ENCODE peak calls at places on chromosomes 11 and 22, in seven cellular contexts. One of them, this sample, is unnamed.

GRCh38 chr11:2102132-2102882 is 36.9 kb downstream of the IGF2 start:
- DNase-seq in fibroblast of lung: no peak
- DNase-seq in upper lobe of right lung: no peak
- DNase-seq in psoas muscle: peak
- DNase-seq in brain microvascular endothelial cell: no peak
- DNase-seq in fibroblast of mammary gland: no peak
- DNase-seq in astrocyte of the cerebellum: no peak
- DNase-seq in this sample: no peak

GRCh38 chr11:1918436-1919315 is 827 bp upstream of the TNNT3 start:
- DNase-seq in fibroblast of lung: no peak
- DNase-seq in upper lobe of right lung: no peak
- DNase-seq in psoas muscle: peak
- DNase-seq in brain microvascular endothelial cell: no peak
- DNase-seq in fibroblast of mammary gland: no peak
- DNase-seq in astrocyte of the cerebellum: no peak
- DNase-seq in this sample: no peak

GRCh38 chr22:26615149-26615548 is 2.7 kb downstream of the CRYBB1 start:
- DNase-seq in fibroblast of lung: no peak
- DNase-seq in upper lobe of right lung: no peak
- DNase-seq in psoas muscle: no peak
- DNase-seq in brain microvascular endothelial cell: no peak
- DNase-seq in fibroblast of mammary gland: no peak
- DNase-seq in astrocyte of the cerebellum: no peak
- DNase-seq in this sample: no peak

GRCh38 chr22:31776231-31776630 is 22.4 kb downstream of the DEPDC5 start:
- DNase-seq in fibroblast of lung: no peak
- DNase-seq in upper lobe of right lung: no peak
- DNase-seq in psoas muscle: no peak
- DNase-seq in brain microvascular endothelial cell: no peak
- DNase-seq in fibroblast of mammary gland: no peak
- DNase-seq in astrocyte of the cerebellum: no peak
- DNase-seq in this sample: no peak

GRCh38 chr11:120208012-120208441 is 2.8 kb upstream of the OAF start:
- DNase-seq in fibroblast of lung: no peak
- DNase-seq in upper lobe of right lung: no peak
- DNase-seq in psoas muscle: no peak
- DNase-seq in brain microvascular endothelial cell: no peak
- DNase-seq in fibroblast of mammary gland: no peak
- DNase-seq in astrocyte of the cerebellum: no peak
- DNase-seq in this sample: no peak

GRCh38 chr22:49325531-49326395 is 501.9 kb downstream of the BRD1 start:
- DNase-seq in fibroblast of lung: no peak
- DNase-seq in upper lobe of right lung: peak
- DNase-seq in psoas muscle: peak
- DNase-seq in brain microvascular endothelial cell: no peak
- DNase-seq in fibroblast of mammary gland: no peak
- DNase-seq in astrocyte of the cerebellum: no peak
- DNase-seq in this sample: no peak

GRCh38 chr11:67463680-67464410 is 5.2 kb downstream of the TMEM134 start:
- DNase-seq in fibroblast of lung: peak
- DNase-seq in upper lobe of right lung: peak
- DNase-seq in psoas muscle: peak
- DNase-seq in brain microvascular endothelial cell: peak
- DNase-seq in fibroblast of mammary gland: no peak
- DNase-seq in astrocyte of the cerebellum: no peak
- DNase-seq in this sample: no peak

GRCh38 chr11:44607324-44607962 is 42.0 kb downstream of the CD82 start:
- DNase-seq in fibroblast of lung: peak
- DNase-seq in upper lobe of right lung: no peak
- DNase-seq in psoas muscle: no peak
- DNase-seq in brain microvascular endothelial cell: no peak
- DNase-seq in fibroblast of mammary gland: peak
- DNase-seq in astrocyte of the cerebellum: no peak
- DNase-seq in this sample: peak

GRCh38 chr11:74749127-74749964 is 697 bp downstream of the RNF169 start:
- DNase-seq in fibroblast of lung: peak
- DNase-seq in upper lobe of right lung: peak
- DNase-seq in psoas muscle: peak
- DNase-seq in brain microvascular endothelial cell: peak
- DNase-seq in fibroblast of mammary gland: peak
- DNase-seq in astrocyte of the cerebellum: no peak
- DNase-seq in this sample: peak

GRCh38 chr11:3058753-3059664 is 1.8 kb upstream of the CARS1 start:
- DNase-seq in fibroblast of lung: peak
- DNase-seq in upper lobe of right lung: no peak
- DNase-seq in psoas muscle: no peak
- DNase-seq in brain microvascular endothelial cell: peak
- DNase-seq in fibroblast of mammary gland: peak
- DNase-seq in astrocyte of the cerebellum: no peak
- DNase-seq in this sample: peak

GRCh38 chr11:67541198-67541597 is 18.0 kb upstream of the CABP2 start:
- DNase-seq in fibroblast of lung: no peak
- DNase-seq in upper lobe of right lung: no peak
- DNase-seq in psoas muscle: no peak
- DNase-seq in brain microvascular endothelial cell: no peak
- DNase-seq in fibroblast of mammary gland: no peak
- DNase-seq in astrocyte of the cerebellum: no peak
- DNase-seq in this sample: no peak

GRCh38 chr11:119403021-119403420 is 20.0 kb downstream of the THY1 start:
- DNase-seq in fibroblast of lung: no peak
- DNase-seq in upper lobe of right lung: no peak
- DNase-seq in psoas muscle: no peak
- DNase-seq in brain microvascular endothelial cell: no peak
- DNase-seq in fibroblast of mammary gland: no peak
- DNase-seq in astrocyte of the cerebellum: no peak
- DNase-seq in this sample: no peak

GRCh38 chr11:3368199-3368598 is 10.7 kb downstream of the ZNF195 start:
- DNase-seq in fibroblast of lung: no peak
- DNase-seq in upper lobe of right lung: no peak
- DNase-seq in psoas muscle: no peak
- DNase-seq in brain microvascular endothelial cell: no peak
- DNase-seq in fibroblast of mammary gland: no peak
- DNase-seq in astrocyte of the cerebellum: no peak
- DNase-seq in this sample: no peak

GRCh38 chr11:62340269-62340901 is 3.1 kb downstream of the ASRGL1 start:
- DNase-seq in fibroblast of lung: peak
- DNase-seq in upper lobe of right lung: no peak
- DNase-seq in psoas muscle: peak
- DNase-seq in brain microvascular endothelial cell: peak
- DNase-seq in fibroblast of mammary gland: peak
- DNase-seq in astrocyte of the cerebellum: peak
- DNase-seq in this sample: peak

GRCh38 chr11:47466201-47466600 is 17.3 kb upstream of the RAPSN start:
- DNase-seq in fibroblast of lung: peak
- DNase-seq in upper lobe of right lung: no peak
- DNase-seq in psoas muscle: no peak
- DNase-seq in brain microvascular endothelial cell: no peak
- DNase-seq in fibroblast of mammary gland: peak
- DNase-seq in astrocyte of the cerebellum: no peak
- DNase-seq in this sample: peak

GRCh38 chr11:3205261-3206127 is 13.1 kb downstream of the MRGPRG start:
- DNase-seq in fibroblast of lung: peak
- DNase-seq in upper lobe of right lung: no peak
- DNase-seq in psoas muscle: peak
- DNase-seq in brain microvascular endothelial cell: no peak
- DNase-seq in fibroblast of mammary gland: no peak
- DNase-seq in astrocyte of the cerebellum: no peak
- DNase-seq in this sample: no peak

GRCh38 chr11:61011950-61012830 is 40.7 kb downstream of the CD6 start:
- DNase-seq in fibroblast of lung: peak
- DNase-seq in upper lobe of right lung: no peak
- DNase-seq in psoas muscle: no peak
- DNase-seq in brain microvascular endothelial cell: peak
- DNase-seq in fibroblast of mammary gland: peak
- DNase-seq in astrocyte of the cerebellum: peak
- DNase-seq in this sample: peak

GRCh38 chr11:44542372-44542771 is 23.1 kb upstream of the CD82 start:
- DNase-seq in fibroblast of lung: no peak
- DNase-seq in upper lobe of right lung: no peak
- DNase-seq in psoas muscle: no peak
- DNase-seq in brain microvascular endothelial cell: peak
- DNase-seq in fibroblast of mammary gland: no peak
- DNase-seq in astrocyte of the cerebellum: no peak
- DNase-seq in this sample: no peak

GRCh38 chr11:86313793-86314192 is 11.8 kb downstream of the HIKESHI start:
- DNase-seq in fibroblast of lung: no peak
- DNase-seq in upper lobe of right lung: no peak
- DNase-seq in psoas muscle: no peak
- DNase-seq in brain microvascular endothelial cell: no peak
- DNase-seq in fibroblast of mammary gland: no peak
- DNase-seq in astrocyte of the cerebellum: no peak
- DNase-seq in this sample: no peak

GRCh38 chr11:102138677-102139076 is 28.4 kb downstream of the YAP1 start:
- DNase-seq in fibroblast of lung: peak
- DNase-seq in upper lobe of right lung: no peak
- DNase-seq in psoas muscle: no peak
- DNase-seq in brain microvascular endothelial cell: peak
- DNase-seq in fibroblast of mammary gland: peak
- DNase-seq in astrocyte of the cerebellum: peak
- DNase-seq in this sample: peak

GRCh38 chr11:44573333-44573732 is 7.9 kb downstream of the CD82 start:
- DNase-seq in fibroblast of lung: peak
- DNase-seq in upper lobe of right lung: no peak
- DNase-seq in psoas muscle: no peak
- DNase-seq in brain microvascular endothelial cell: no peak
- DNase-seq in fibroblast of mammary gland: peak
- DNase-seq in astrocyte of the cerebellum: no peak
- DNase-seq in this sample: no peak

GRCh38 chr11:77471520-77472234 is 2.2 kb downstream of the PAK1 start:
- DNase-seq in fibroblast of lung: no peak
- DNase-seq in upper lobe of right lung: no peak
- DNase-seq in psoas muscle: no peak
- DNase-seq in brain microvascular endothelial cell: no peak
- DNase-seq in fibroblast of mammary gland: no peak
- DNase-seq in astrocyte of the cerebellum: no peak
- DNase-seq in this sample: no peak

GRCh38 chr11:898160-898517 is 12.5 kb downstream of the CHID1 start:
- DNase-seq in fibroblast of lung: peak
- DNase-seq in upper lobe of right lung: no peak
- DNase-seq in psoas muscle: peak
- DNase-seq in brain microvascular endothelial cell: no peak
- DNase-seq in fibroblast of mammary gland: peak
- DNase-seq in astrocyte of the cerebellum: no peak
- DNase-seq in this sample: peak
- TF ChIP-seq CTCF in fibroblast of lung: peak
- TF ChIP-seq CTCF in upper lobe of right lung: no peak
- TF ChIP-seq CTCF in psoas muscle: no peak
- TF ChIP-seq CTCF in brain microvascular endothelial cell: peak
- TF ChIP-seq CTCF in fibroblast of mammary gland: no peak
- TF ChIP-seq CTCF in astrocyte of the cerebellum: peak
- TF ChIP-seq CTCF in this sample: peak

DNA sequence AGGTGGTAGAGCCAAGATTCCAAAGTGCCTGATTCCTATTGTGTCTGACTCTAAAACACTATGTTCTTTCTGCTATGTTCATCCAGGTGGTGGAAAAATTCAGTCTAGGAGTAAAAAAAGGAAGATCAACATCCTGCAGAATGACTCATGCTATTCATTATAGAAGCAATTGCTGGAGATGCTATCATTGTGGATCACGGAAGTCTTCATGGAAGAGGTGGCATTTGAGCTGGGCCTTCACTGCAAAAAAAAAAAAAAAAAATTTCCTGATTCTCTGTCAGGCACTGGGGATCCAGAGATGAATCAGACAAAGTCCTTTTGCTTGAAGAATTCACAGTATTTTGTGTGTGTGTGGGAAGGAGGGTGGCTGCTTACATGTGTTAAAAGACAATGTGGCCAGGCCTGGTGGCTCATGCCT is 1.4 kb upstream of the UVRAG start:
- DNase-seq in fibroblast of lung: peak
- DNase-seq in upper lobe of right lung: no peak
- DNase-seq in psoas muscle: no peak
- DNase-seq in brain microvascular endothelial cell: no peak
- DNase-seq in fibroblast of mammary gland: peak
- DNase-seq in astrocyte of the cerebellum: no peak
- DNase-seq in this sample: no peak
- H3K4me3 ChIP-seq in fibroblast of lung: no peak
- H3K4me3 ChIP-seq in upper lobe of right lung: peak
- H3K4me3 ChIP-seq in psoas muscle: peak
- H3K4me3 ChIP-seq in brain microvascular endothelial cell: no peak
- H3K4me3 ChIP-seq in fibroblast of mammary gland: no peak
- H3K4me3 ChIP-seq in astrocyte of the cerebellum: no peak
- H3K4me3 ChIP-seq in this sample: no peak

GRCh38 chr11:65414776-65415498 is 7.7 kb upstream of the NEAT1 start:
- DNase-seq in fibroblast of lung: peak
- DNase-seq in upper lobe of right lung: peak
- DNase-seq in psoas muscle: no peak
- DNase-seq in brain microvascular endothelial cell: no peak
- DNase-seq in fibroblast of mammary gland: peak
- DNase-seq in astrocyte of the cerebellum: no peak
- DNase-seq in this sample: no peak
- TF ChIP-seq CTCF in fibroblast of lung: no peak
- TF ChIP-seq CTCF in upper lobe of right lung: no peak
- TF ChIP-seq CTCF in psoas muscle: no peak
- TF ChIP-seq CTCF in brain microvascular endothelial cell: no peak
- TF ChIP-seq CTCF in fibroblast of mammary gland: no peak
- TF ChIP-seq CTCF in astrocyte of the cerebellum: no peak
- TF ChIP-seq CTCF in this sample: no peak

DNA sequence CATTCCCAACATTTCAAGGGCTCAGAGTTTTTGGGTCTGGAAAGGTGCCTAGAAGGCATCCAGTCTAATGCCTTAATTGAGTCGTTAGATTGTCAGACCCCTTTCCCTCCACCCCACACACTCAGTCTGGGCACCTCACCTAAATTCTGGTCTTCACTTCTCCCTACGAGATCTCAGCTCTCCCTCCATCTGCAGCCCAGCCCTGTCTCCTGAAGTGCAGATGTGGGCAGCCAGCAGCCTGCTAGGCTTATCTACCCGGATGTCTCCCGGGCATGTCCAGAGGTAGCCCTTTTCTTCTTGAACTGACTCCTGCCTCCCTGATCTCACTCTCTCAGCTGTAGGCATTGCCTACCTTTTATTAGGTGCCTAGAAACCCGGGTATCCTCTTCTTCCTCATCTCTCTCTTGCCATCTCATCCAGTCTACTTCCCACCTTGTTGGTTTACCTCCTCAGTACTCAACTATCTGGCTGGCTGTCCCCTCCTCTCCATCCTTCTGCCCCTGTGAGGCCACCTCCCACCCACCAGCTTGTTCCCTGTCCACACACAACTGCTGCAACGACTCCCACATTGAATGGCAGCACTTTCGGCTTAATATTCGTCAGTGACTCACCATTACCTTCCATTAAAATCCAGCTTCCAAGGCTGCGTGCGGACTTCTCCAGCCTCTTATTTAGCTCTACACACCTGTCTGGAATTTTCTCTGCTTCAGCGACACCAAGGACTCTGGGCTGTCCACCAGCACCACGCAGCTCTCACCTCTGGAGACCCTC is 6.2 kb downstream of the SEPTIN3 start:
- DNase-seq in fibroblast of lung: no peak
- DNase-seq in upper lobe of right lung: no peak
- DNase-seq in psoas muscle: no peak
- DNase-seq in brain microvascular endothelial cell: no peak
- DNase-seq in fibroblast of mammary gland: no peak
- DNase-seq in astrocyte of the cerebellum: no peak
- DNase-seq in this sample: no peak
- H3K4me3 ChIP-seq in fibroblast of lung: no peak
- H3K4me3 ChIP-seq in upper lobe of right lung: no peak
- H3K4me3 ChIP-seq in psoas muscle: no peak
- H3K4me3 ChIP-seq in brain microvascular endothelial cell: no peak
- H3K4me3 ChIP-seq in fibroblast of mammary gland: no peak
- H3K4me3 ChIP-seq in astrocyte of the cerebellum: no peak
- H3K4me3 ChIP-seq in this sample: no peak

This sample was measured in astrocyte of the spinal cord.